ENCODE peak calls at places on chromosomes 3 and 15, in four cellular contexts. J is endothelial cell, H is H9, W is Panc1. F is an unnamed sample.

GRCh38 chr15:39631357-39631756 is 50.5 kb downstream of the THBS1 start:
- DNase-seq in H (no peak), J (no peak), W (no peak), F (no peak)

GRCh38 chr3:194690501-194691372 is 5.1 kb downstream of the FAM43A start:
- DNase-seq in W (no peak), H (no peak), J (no peak), F (no peak)

GRCh38 chr3:9681723-9682081 is 21.9 kb upstream of the CPNE9 start:
- DNase-seq in J (no peak), H (no peak), W (no peak), F (no peak)

GRCh38 chr15:69990566-69991391 is 106.9 kb downstream of the TLE3 start:
- DNase-seq in W (no peak), H (no peak), J (no peak), F (no peak)

GRCh38 chr3:179304605-179305004 is 18.2 kb upstream of the ZNF639 start:
- DNase-seq in W (no peak), J (no peak), H (no peak), F (no peak)

GRCh38 chr3:126989316-126990023 is 6.6 kb downstream of the PLXNA1 start:
- DNase-seq in H (no peak), J (no peak), W (no peak), F (no peak)

GRCh38 chr3:146446026-146446425 is 23.3 kb downstream of the PLSCR2 start:
- DNase-seq in H (no peak), J (no peak), W (no peak), F (no peak)

GRCh38 chr15:29541309-29541708 is 271.7 kb upstream of the NSMCE3 start:
- DNase-seq in W (no peak), J (no peak), H (no peak), F (no peak)

GRCh38 chr3:152719264-152719663 is 115.7 kb upstream of the P2RY1 start:
- DNase-seq in J (no peak), H (no peak), W (no peak), F (no peak)

GRCh38 chr15:97115764-97116075 is 785.2 kb downstream of the NR2F2 start:
- DNase-seq in H (no peak), W (no peak), J (no peak), F (no peak)

GRCh38 chr3:32226875-32227500 is 11.5 kb upstream of the CMTM8 start:
- DNase-seq in W (no peak), H (no peak), J (no peak), F (no peak)

GRCh38 chr15:31434418-31435255 is 108.0 kb downstream of the KLF13 start:
- DNase-seq in W (no peak), H (no peak), J (no peak), F (peak; percentile 87)

GRCh38 chr15:78111788-78112187 is 19.4 kb downstream of the SH2D7 start:
- DNase-seq in J (no peak), H (no peak), W (no peak), F (no peak)

GRCh38 chr3:13197795-13198194 is 124.6 kb upstream of the IQSEC1 start:
- DNase-seq in J (no peak), W (no peak), H (no peak), F (no peak)

GRCh38 chr15:72341361-72341760 is 21.4 kb upstream of the CELF6 start:
- DNase-seq in H (peak; percentile 85), W (no peak), J (peak; percentile 70), F (no peak)

GRCh38 chr3:11908981-11909698 is 62.5 kb upstream of the TAMM41 start:
- DNase-seq in J (no peak), H (no peak), W (no peak), F (no peak)

GRCh38 chr3:13705702-13706280 is 156.9 kb downstream of the FBLN2 start:
- DNase-seq in W (no peak), J (no peak), H (no peak), F (peak; percentile 26)

GRCh38 chr3:11116336-11117059 is 37.8 kb upstream of the HRH1 start:
- DNase-seq in H (no peak), J (no peak), W (no peak), F (no peak)

GRCh38 chr3:149613988-149614387 is 43.8 kb downstream of the WWTR1 start:
- DNase-seq in J (no peak), W (no peak), H (no peak), F (no peak)

GRCh38 chr3:30141927-30142326 is 464.5 kb upstream of the TGFBR2 start:
- DNase-seq in W (no peak), J (no peak), H (no peak), F (no peak)

GRCh38 chr3:15342945-15343344 is 10.6 kb upstream of the SH3BP5 start:
- DNase-seq in J (no peak), H (no peak), W (no peak), F (peak; percentile 66)

GRCh38 chr15:29854413-29854812 is 32.1 kb upstream of the TJP1 start:
- DNase-seq in W (no peak), J (no peak), H (no peak), F (no peak)

GRCh38 chr3:55661141-55661540 is 174.0 kb upstream of the WNT5A start:
- DNase-seq in W (no peak), J (no peak), H (no peak), F (no peak)

GRCh38 chr3:60448668-60449067 is 802.6 kb downstream of the FHIT start:
- DNase-seq in H (no peak), W (no peak), J (no peak), F (no peak)

GRCh38 chr3:141083831-141084624 is 32.9 kb downstream of the SPSB4 start:
- DNase-seq in J (no peak), H (no peak), W (no peak), F (no peak)

GRCh38 chr3:126525853-126526667 is 2.1 kb downstream of the CHST13 start:
- DNase-seq in J (no peak), H (no peak), W (no peak), F (peak; percentile 37)

GRCh38 chr15:39025331-39025730 is 460.7 kb upstream of the RASGRP1 start:
- DNase-seq in H (no peak), J (no peak), W (no peak), F (no peak)

GRCh38 chr15:69462030-69462492 is 9.4 kb downstream of the RPLP1 start:
- DNase-seq in J (no peak), H (no peak), W (no peak), F (no peak)

GRCh38 chr3:7205535-7206331 is 344.8 kb downstream of the GRM7 start:
- DNase-seq in J (no peak), W (no peak), H (no peak), F (no peak)

GRCh38 chr3:182258538-182259177 is 534.6 kb upstream of the ATP11B start:
- DNase-seq in W (peak; percentile 28), J (no peak), H (no peak), F (no peak)

GRCh38 chr3:44400771-44401170 is 62.2 kb downstream of the TCAIM start:
- DNase-seq in W (no peak), H (no peak), J (no peak), F (no peak)

GRCh38 chr3:173732237-173732636 is 334.7 kb downstream of the NLGN1 start:
- DNase-seq in W (no peak), J (no peak), H (no peak), F (no peak)

GRCh38 chr15:42165081-42165480 is 8.6 kb upstream of the PLA2G4F start:
- DNase-seq in W (no peak), H (no peak), J (no peak), F (no peak)

GRCh38 chr15:56805466-56806146 is 72.3 kb upstream of the ZNF280D start:
- DNase-seq in H (no peak), J (no peak), W (peak; percentile 48), F (no peak)

GRCh38 chr15:58515807-58516206 is 84.0 kb downstream of the LIPC start:
- DNase-seq in H (no peak), J (no peak), W (no peak), F (peak; percentile 58)

GRCh38 chr15:58511588-58511987 is 79.8 kb downstream of the LIPC start:
- DNase-seq in W (no peak), H (no peak), J (no peak), F (no peak)

GRCh38 chr15:58512522-58512921 is 80.7 kb downstream of the LIPC start:
- DNase-seq in H (no peak), W (no peak), J (no peak), F (no peak)

GRCh38 chr15:58513008-58513407 is 81.2 kb downstream of the LIPC start:
- DNase-seq in J (no peak), H (no peak), W (no peak), F (no peak)

DNA sequence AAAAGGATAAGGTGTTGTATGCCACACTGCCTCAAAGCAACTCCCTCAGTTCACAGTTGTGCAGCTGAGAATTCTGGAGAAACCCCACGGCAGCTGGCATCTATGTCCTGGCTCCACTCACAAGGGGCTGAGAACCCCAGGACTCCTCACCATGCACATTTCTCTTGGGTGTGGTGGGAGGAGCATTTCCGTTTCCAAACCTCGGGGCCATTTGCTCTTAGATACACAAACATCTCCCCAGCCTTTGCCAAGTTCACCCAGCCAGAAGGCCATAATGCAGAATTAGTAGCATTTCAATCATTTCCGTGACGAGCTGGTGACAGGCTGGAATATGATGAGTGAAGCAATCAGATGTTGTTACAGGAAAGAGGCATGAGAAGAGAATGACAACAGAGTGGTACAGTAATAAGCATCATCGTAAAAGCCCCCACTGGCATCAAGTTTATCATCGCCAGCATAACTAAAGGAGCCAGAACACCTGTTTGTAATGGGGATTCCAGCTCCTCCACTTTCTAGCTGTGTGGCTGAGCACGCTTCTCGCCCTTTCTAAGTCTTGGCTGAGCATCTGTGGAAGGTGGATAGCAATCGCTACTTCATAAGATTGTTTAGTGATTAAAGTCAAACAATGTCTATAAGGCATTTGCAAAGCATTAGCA is 82.0 kb downstream of the LIPC start:
- DNase-seq in W (no peak), H (no peak), J (no peak), F (no peak)
- TF ChIP-seq CTCF in W (no peak), H (no peak), J (no peak), F (no peak)

GRCh38 chr15:89500397-89501270 is 4.3 kb upstream of the RHCG start:
- DNase-seq in J (no peak), W (no peak), H (peak; percentile 38), F (no peak)
- TF ChIP-seq CTCF in J (peak; percentile 24), W (peak; percentile 80), H (peak; percentile 66), F (no peak)

GRCh38 chr15:63530235-63530634 is 25.8 kb downstream of the USP3 start:
- DNase-seq in H (no peak), J (no peak), W (no peak), F (no peak)

GRCh38 chr15:63532307-63532744 is 27.9 kb downstream of the USP3 start:
- DNase-seq in H (no peak), J (no peak), W (no peak), F (no peak)

GRCh38 chr15:63528138-63528659 is 23.8 kb downstream of the USP3 start:
- DNase-seq in H (no peak), W (no peak), J (no peak), F (no peak)

GRCh38 chr15:63530762-63531299 is 26.4 kb downstream of the USP3 start:
- DNase-seq in J (no peak), H (no peak), W (no peak), F (no peak)

GRCh38 chr15:63531586-63531985 is 27.2 kb downstream of the USP3 start:
- DNase-seq in W (no peak), J (no peak), H (no peak), F (no peak)
- TF ChIP-seq CTCF in W (peak; percentile 63), J (peak; percentile 31), H (peak; percentile 70), F (peak; percentile 76)

DNA sequence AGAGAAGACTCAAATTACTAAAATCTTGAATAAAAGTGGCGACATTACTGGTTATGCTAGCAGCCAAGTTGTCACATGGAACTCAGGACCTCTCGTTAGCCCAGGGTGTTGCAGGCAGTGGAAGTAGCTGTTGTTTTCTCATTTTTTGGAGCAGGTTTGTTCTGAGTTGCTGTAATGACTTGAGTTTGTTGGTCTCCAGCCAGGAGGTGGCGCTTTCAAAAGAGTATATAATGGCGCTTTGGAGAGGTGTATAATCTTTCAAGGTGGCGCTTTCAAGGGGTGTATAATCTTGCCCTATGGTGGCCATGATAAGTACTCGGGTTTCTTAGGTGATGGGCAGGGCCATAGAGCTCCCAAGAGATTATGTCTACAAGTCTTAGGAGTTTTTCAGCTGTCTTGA is 632.7 kb downstream of the NTRK3 start:
- DNase-seq in H (peak; percentile 64), W (no peak), J (peak; percentile 22), F (no peak)
- TF ChIP-seq CTCF in H (peak; percentile 64), W (peak; percentile 35), J (peak; percentile 38), F (no peak)

F was measured in CD14-positive monocyte.